ENCODE peak calls at places on chromosomes 13 and 19, in seven cellular contexts. F is GM23248, D is GM23338, H is hepatocyte, R is PC-3, B is SK-N-SH, N is OCI-LY7. Z is an unnamed sample.

GRCh38 chr19:8396563-8397203 is 6.5 kb downstream of the RAB11B start:
- DNase-seq in F (peak), D (peak), H (peak), R (peak), B (peak), N (peak), Z (peak)

GRCh38 chr13:100836696-100837095 is 162.1 kb upstream of the TMTC4 start:
- DNase-seq in F (peak), D (no peak), H (no peak), R (peak), B (no peak), N (no peak), Z (no peak)

GRCh38 chr19:51740356-51740755 is 11.3 kb downstream of the FPR1 start:
- DNase-seq in F (no peak), D (no peak), H (no peak), R (no peak), B (no peak), N (no peak), Z (no peak)

GRCh38 chr13:77176350-77176749 is 149.4 kb upstream of the FBXL3 start:
- DNase-seq in F (peak), D (no peak), H (no peak), R (peak), B (no peak), N (no peak), Z (no peak)

GRCh38 chr13:67018775-67019174 is 211.4 kb downstream of the PCDH9 start:
- DNase-seq in F (no peak), D (no peak), H (no peak), R (no peak), B (no peak), N (no peak), Z (no peak)

GRCh38 chr19:45076851-45077730 is 813 bp upstream of the ZNF296 start:
- DNase-seq in F (no peak), D (peak), H (no peak), R (no peak), B (no peak), N (no peak), Z (no peak)

GRCh38 chr13:112366907-112367646 is 9.1 kb upstream of the SPACA7 start:
- DNase-seq in F (no peak), D (no peak), H (no peak), R (no peak), B (no peak), N (no peak), Z (no peak)

GRCh38 chr13:98548230-98548629 is 28.7 kb downstream of the STK24 start:
- DNase-seq in F (peak), D (no peak), H (no peak), R (no peak), B (no peak), N (no peak), Z (no peak)

GRCh38 chr13:109055850-109056249 is 426.4 kb downstream of the MYO16 start:
- DNase-seq in F (no peak), D (no peak), H (no peak), R (no peak), B (no peak), N (no peak), Z (no peak)

GRCh38 chr19:55603581-55604292 is 1.7 kb upstream of the ZNF865 start:
- DNase-seq in F (no peak), D (peak), H (no peak), R (no peak), B (no peak), N (no peak), Z (no peak)

GRCh38 chr13:106133025-106133424 is 402.4 kb downstream of the EFNB2 start:
- DNase-seq in F (peak), D (no peak), H (no peak), R (peak), B (no peak), N (no peak), Z (no peak)

GRCh38 chr13:19597523-19597922 is 35.9 kb upstream of the MPHOSPH8 start:
- DNase-seq in F (peak), D (no peak), H (no peak), R (peak), B (no peak), N (no peak), Z (no peak)

GRCh38 chr13:110163020-110163658 is 143.8 kb downstream of the COL4A1 start:
- DNase-seq in F (no peak), D (no peak), H (no peak), R (no peak), B (peak), N (no peak), Z (no peak)

GRCh38 chr13:36217456-36217855 is 3.1 kb upstream of the SOHLH2 start:
- DNase-seq in F (no peak), D (no peak), H (no peak), R (no peak), B (no peak), N (no peak), Z (no peak)

GRCh38 chr19:40923934-40924391 is 41.9 kb upstream of the CYP2A7 start:
- DNase-seq in F (no peak), D (no peak), H (peak), R (no peak), B (no peak), N (no peak), Z (no peak)

GRCh38 chr19:28221736-28222135 is 991.2 kb downstream of the UQCRFS1 start:
- DNase-seq in F (no peak), D (no peak), H (no peak), R (no peak), B (no peak), N (no peak), Z (no peak)

GRCh38 chr19:46674416-46675178 is 13.6 kb upstream of the DACT3 start:
- DNase-seq in F (no peak), D (peak), H (no peak), R (peak), B (peak), N (no peak), Z (peak)

GRCh38 chr19:54154603-54155345 is 4.7 kb downstream of the LENG1 start:
- DNase-seq in F (peak), D (no peak), H (no peak), R (no peak), B (no peak), N (no peak), Z (no peak)

GRCh38 chr19:41933693-41934426 is 5.6 kb upstream of the ERFL start:
- DNase-seq in F (no peak), D (no peak), H (no peak), R (no peak), B (no peak), N (peak), Z (no peak)

GRCh38 chr19:29680447-29680846 is 15.2 kb downstream of the PLEKHF1 start:
- DNase-seq in F (no peak), D (no peak), H (no peak), R (no peak), B (no peak), N (peak), Z (no peak)

GRCh38 chr19:43471091-43471490 is 5.7 kb upstream of the LYPD3 start:
- DNase-seq in F (no peak), D (no peak), H (no peak), R (no peak), B (no peak), N (no peak), Z (no peak)

GRCh38 chr13:70523622-70524021 is 415.4 kb upstream of the KLHL1 start:
- DNase-seq in F (no peak), D (no peak), H (no peak), R (no peak), B (peak), N (no peak), Z (no peak)

GRCh38 chr13:111947026-111947810 is 119.7 kb upstream of the SOX1 start:
- DNase-seq in F (no peak), D (no peak), H (no peak), R (no peak), B (no peak), N (no peak), Z (no peak)

GRCh38 chr19:15282311-15282705 is 50.0 kb downstream of the BRD4 start:
- DNase-seq in F (no peak), D (no peak), H (no peak), R (no peak), B (no peak), N (no peak), Z (no peak)

GRCh38 chr19:15280915-15281683 is 48.9 kb upstream of the EPHX3 start:
- DNase-seq in F (peak), D (no peak), H (peak), R (peak), B (peak), N (no peak), Z (peak)

GRCh38 chr19:15283141-15283885 is 49.0 kb downstream of the BRD4 start:
- DNase-seq in F (peak), D (no peak), H (no peak), R (peak), B (no peak), N (no peak), Z (no peak)

GRCh38 chr19:15279326-15279904 is 47.2 kb upstream of the EPHX3 start:
- DNase-seq in F (no peak), D (no peak), H (no peak), R (no peak), B (no peak), N (no peak), Z (peak)

DNA sequence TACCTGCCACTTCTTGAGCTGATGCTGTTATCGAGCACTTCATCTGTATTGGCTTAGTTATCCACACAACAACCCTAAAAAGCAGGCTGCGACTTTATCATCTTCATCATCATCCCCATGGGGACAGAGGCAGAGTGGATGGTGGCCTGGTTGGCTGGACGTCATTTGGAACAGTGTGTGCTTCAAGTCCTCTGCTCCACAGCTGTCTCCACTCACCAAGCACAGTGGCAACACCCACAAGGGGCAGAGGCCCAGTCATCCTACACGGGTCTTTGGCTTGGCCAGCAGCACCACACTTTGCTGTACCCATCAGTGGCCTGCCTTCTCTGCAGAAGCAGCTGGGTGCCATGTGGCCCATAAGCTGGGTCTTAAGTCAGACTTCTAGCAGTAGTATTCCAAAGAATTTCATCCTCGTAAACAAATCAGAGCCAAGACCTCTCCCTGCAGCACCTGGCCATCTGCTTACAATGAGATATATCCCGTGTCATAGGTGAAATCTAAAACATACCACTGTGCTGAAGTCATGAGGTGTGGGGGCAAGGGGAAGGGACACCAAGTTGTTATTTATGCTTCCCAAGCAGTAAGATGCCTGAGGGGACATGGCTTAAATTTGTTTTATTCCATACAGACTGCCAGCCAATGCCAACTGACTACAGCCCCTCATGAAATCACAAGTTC is 47.9 kb upstream of the EPHX3 start:
- DNase-seq in F (peak), D (no peak), H (no peak), R (peak), B (no peak), N (no peak), Z (no peak)
- TF ChIP-seq EZH2phosphoT487 in F (no peak), D (no peak), H (no peak), R (no peak), B (no peak), N (no peak), Z (no peak)

DNA sequence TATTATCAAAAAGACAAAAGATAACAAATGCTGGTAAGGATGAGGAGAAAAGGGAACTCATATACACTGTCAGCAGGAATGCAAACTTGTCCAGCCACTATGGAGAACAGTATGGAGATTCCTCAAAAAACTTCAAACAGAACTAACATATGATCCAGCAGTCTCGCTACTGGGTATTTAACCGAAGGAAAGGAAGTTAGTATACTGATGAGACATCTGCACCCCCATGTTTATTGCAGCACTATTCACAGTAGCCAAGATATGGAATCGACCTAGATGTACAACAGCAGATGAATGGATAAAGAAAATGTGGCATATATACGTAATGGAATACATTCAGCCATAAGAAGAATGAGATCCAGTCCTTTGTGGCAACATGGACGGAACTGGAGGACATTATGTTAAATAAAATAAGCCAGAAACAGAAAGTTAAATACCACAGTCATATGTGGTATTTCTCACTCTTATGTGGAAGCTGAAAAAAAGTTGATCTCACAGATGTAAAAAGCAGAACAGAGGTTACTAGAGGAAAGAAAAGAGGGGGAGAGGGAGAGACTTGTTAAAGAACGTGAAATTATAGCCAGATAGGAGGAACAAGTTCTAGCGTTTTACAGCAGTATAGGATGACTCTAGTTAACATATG is 83.2 kb downstream of the RUBCNL start:
- DNase-seq in F (no peak), D (no peak), H (no peak), R (no peak), B (no peak), N (no peak), Z (no peak)
- H3K4me2 ChIP-seq in F (no peak), D (no peak), H (no peak), R (no peak), B (no peak), N (no peak), Z (no peak)

GRCh38 chr13:91571681-91572080 is 173.3 kb downstream of the GPC5 start:
- DNase-seq in F (no peak), D (no peak), H (no peak), R (no peak), B (no peak), N (no peak), Z (no peak)

GRCh38 chr13:91572944-91573535 is 174.6 kb downstream of the GPC5 start:
- DNase-seq in F (no peak), D (no peak), H (no peak), R (peak), B (no peak), N (no peak), Z (no peak)

GRCh38 chr13:91576590-91576989 is 178.2 kb downstream of the GPC5 start:
- DNase-seq in F (no peak), D (peak), H (no peak), R (no peak), B (no peak), N (peak), Z (peak)

GRCh38 chr13:91572439-91572838 is 174.0 kb downstream of the GPC5 start:
- DNase-seq in F (no peak), D (no peak), H (no peak), R (no peak), B (no peak), N (no peak), Z (no peak)

GRCh38 chr13:91574756-91575155 is 176.3 kb downstream of the GPC5 start:
- DNase-seq in F (peak), D (no peak), H (no peak), R (no peak), B (no peak), N (no peak), Z (no peak)
- TF ChIP-seq EZH2phosphoT487 in F (no peak), D (no peak), H (no peak), R (no peak), B (no peak), N (no peak), Z (no peak)

DNA sequence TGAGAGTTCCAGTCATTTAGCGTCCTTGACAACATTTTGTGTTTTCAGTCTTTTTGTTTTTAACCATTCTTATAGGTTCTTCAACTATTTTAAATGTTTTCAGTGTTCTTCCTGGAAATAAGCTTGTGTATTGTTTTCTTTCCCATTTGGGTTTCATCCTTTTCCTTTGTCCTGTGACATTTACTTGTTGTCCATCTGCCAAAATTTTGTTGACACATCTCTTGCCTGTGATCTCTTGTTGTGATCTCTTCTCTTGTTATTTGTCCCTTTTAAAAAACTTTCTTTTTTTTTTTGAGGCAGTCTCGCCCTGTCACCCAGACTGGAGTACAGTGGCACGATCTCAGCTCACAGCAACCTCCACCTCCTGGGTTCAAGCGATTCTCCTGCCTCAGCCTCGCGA is 96.5 kb downstream of the PDS5B start:
- DNase-seq in F (no peak), D (no peak), H (no peak), R (no peak), B (no peak), N (no peak), Z (no peak)
- H3K4me2 ChIP-seq in F (no peak), D (no peak), H (no peak), R (no peak), B (no peak), N (no peak), Z (no peak)

GRCh38 chr13:48319458-48320395 is 16.2 kb downstream of the RB1 start:
- DNase-seq in F (no peak), D (no peak), H (no peak), R (no peak), B (no peak), N (no peak), Z (no peak)

GRCh38 chr13:48317511-48317981 is 14.0 kb downstream of the RB1 start:
- DNase-seq in F (no peak), D (no peak), H (no peak), R (no peak), B (no peak), N (no peak), Z (no peak)

GRCh38 chr13:48318014-48318713 is 14.6 kb downstream of the RB1 start:
- DNase-seq in F (no peak), D (no peak), H (no peak), R (no peak), B (no peak), N (no peak), Z (no peak)

GRCh38 chr13:48320396-48320790 is 16.8 kb downstream of the RB1 start:
- DNase-seq in F (no peak), D (no peak), H (no peak), R (no peak), B (no peak), N (no peak), Z (no peak)

DNA sequence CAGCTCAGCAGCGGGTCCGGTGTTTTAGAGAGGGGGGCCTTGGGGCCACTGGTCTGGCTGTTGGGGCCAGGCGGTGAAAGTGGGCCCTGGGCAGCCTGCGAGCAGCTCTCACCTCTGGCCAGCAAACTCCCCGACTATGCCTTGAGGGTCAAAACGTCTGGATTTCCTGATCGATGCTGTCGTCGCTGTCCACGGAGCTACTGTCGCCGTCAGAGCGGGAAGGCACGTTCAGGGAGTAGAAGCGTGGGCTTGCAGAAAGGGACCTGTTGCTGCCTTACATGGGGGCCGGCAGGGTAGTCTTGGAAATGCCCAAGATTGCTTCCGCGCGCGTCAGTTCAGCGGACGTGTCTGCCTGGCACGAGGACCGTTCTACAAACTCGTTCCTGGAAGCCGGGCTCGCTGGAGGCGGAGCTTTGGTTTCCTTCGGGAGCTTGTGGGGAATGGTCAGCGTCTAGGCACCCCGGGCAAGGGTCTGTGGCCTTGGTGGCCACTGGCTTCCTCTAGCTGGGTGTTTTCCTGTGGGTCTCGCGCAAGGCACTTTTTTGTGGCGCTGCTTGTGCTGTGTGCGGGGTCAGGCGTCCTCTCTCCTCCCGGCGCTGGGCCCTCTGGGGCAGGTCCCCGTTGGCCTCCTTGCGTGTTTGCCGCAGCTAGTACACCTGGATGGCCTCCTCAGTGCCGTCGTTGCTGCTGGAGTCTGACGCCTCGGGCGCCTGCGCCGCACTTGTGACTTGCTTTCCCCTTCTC is 15.3 kb downstream of the RB1 start:
- DNase-seq in F (peak), D (no peak), H (no peak), R (no peak), B (no peak), N (no peak), Z (no peak)
- TF ChIP-seq EZH2phosphoT487 in F (no peak), D (no peak), H (no peak), R (no peak), B (no peak), N (no peak), Z (no peak)

DNA sequence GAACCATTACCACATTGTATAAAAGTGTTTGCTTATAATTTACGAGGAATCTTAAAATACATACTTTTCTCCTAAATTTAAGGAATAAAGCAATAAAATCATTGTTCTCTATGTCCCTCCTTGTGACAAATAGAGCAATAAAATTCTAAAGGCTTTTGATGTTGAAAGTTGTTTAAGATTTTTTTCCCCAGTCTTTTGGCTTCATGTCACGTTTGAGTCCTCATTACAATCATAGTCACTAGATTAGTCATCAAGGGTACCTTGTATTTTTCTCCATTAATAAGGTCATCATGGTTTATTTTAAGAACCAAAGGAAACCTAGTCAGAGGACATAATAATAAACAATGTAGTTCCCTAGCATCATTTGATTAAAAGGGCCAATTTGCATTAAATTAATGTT is 3.2 kb downstream of the WBP4 start:
- DNase-seq in F (peak), D (no peak), H (no peak), R (peak), B (no peak), N (no peak), Z (no peak)
- H3K4me2 ChIP-seq in F (peak), D (no peak), H (peak), R (peak), B (peak), N (peak), Z (no peak)

Z was measured in neural progenitor cell.